ENCODE peak calls at places on chromosome 7, in ten cellular contexts. Z is suprapubic skin, A is HL-60, B is SK-N-SH, W is GM23338, N is HepG2, P is H1, L is upper lobe of left lung, M is HCT116, J is Panc1. F is an unnamed sample.

GRCh38 chr7:30463400-30464145 is 15.0 kb downstream of the NOD1 start:
- DNase-seq in Z (no peak), A (peak), B (no peak), W (no peak), N (no peak), P (no peak), L (no peak), M (no peak), J (no peak), F (no peak)

GRCh38 chr7:69184339-69184738 is 413.9 kb upstream of the AUTS2 start:
- DNase-seq in Z (no peak), A (no peak), B (no peak), W (no peak), N (no peak), P (no peak), L (no peak), M (no peak), J (no peak), F (no peak)

GRCh38 chr7:23383225-23383624 is 84.1 kb downstream of the MALSU1 start:
- DNase-seq in Z (no peak), A (no peak), B (no peak), W (no peak), N (no peak), P (no peak), L (no peak), M (no peak), J (no peak), F (no peak)

GRCh38 chr7:102119925-102120324 is 166.7 kb upstream of the SH2B2 start:
- DNase-seq in Z (no peak), A (no peak), B (no peak), W (no peak), N (no peak), P (no peak), L (no peak), M (no peak), J (no peak), F (no peak)

GRCh38 chr7:70553364-70553763 is 578.6 kb upstream of the GALNT17 start:
- DNase-seq in Z (no peak), A (no peak), B (no peak), W (no peak), N (no peak), P (no peak), L (peak), M (no peak), J (no peak), F (no peak)

GRCh38 chr7:7564323-7564780 is 2.3 kb upstream of the MIOS start:
- DNase-seq in Z (no peak), A (peak), B (no peak), W (no peak), N (no peak), P (no peak), L (no peak), M (peak), J (peak), F (no peak)

GRCh38 chr7:105521027-105521730 is 892 bp downstream of the PUS7 start:
- DNase-seq in Z (peak), A (peak), B (peak), W (peak), N (peak), P (peak), L (peak), M (no peak), J (no peak), F (peak)

GRCh38 chr7:101222275-101222830 is 4.4 kb downstream of the ZNHIT1 start:
- DNase-seq in Z (no peak), A (no peak), B (no peak), W (no peak), N (no peak), P (no peak), L (no peak), M (no peak), J (no peak), F (no peak)

GRCh38 chr7:151472644-151473380 is 32.9 kb upstream of the CRYGN start:
- DNase-seq in Z (no peak), A (no peak), B (no peak), W (no peak), N (no peak), P (no peak), L (no peak), M (no peak), J (no peak), F (no peak)

GRCh38 chr7:106284516-106285050 is at the start of gene NAMPT:
- DNase-seq in Z (no peak), A (peak), B (peak), W (peak), N (no peak), P (peak), L (peak), M (no peak), J (no peak), F (peak)

GRCh38 chr7:96734343-96734742 is 24.7 kb upstream of the SEM1 start:
- DNase-seq in Z (no peak), A (no peak), B (no peak), W (no peak), N (no peak), P (no peak), L (no peak), M (no peak), J (no peak), F (no peak)

GRCh38 chr7:104980969-104981670 is 32.9 kb upstream of the KMT2E start:
- DNase-seq in Z (no peak), A (peak), B (peak), W (peak), N (peak), P (no peak), L (no peak), M (peak), J (no peak), F (no peak)

GRCh38 chr7:42244828-42245227 is 7.8 kb upstream of the GLI3 start:
- DNase-seq in Z (no peak), A (no peak), B (no peak), W (no peak), N (no peak), P (no peak), L (no peak), M (no peak), J (no peak), F (no peak)

GRCh38 chr7:131919920-131920709 is 363.7 kb upstream of the PODXL start:
- DNase-seq in Z (peak), A (no peak), B (no peak), W (peak), N (no peak), P (no peak), L (no peak), M (no peak), J (no peak), F (no peak)

GRCh38 chr7:41699532-41699931 is 3.4 kb downstream of the INHBA start:
- DNase-seq in Z (no peak), A (no peak), B (no peak), W (peak), N (no peak), P (peak), L (peak), M (no peak), J (no peak), F (no peak)

GRCh38 chr7:74138334-74138867 is 35.8 kb upstream of the EIF4H start:
- DNase-seq in Z (no peak), A (no peak), B (no peak), W (peak), N (no peak), P (peak), L (no peak), M (no peak), J (no peak), F (no peak)

GRCh38 chr7:80249619-80250305 is 115.1 kb downstream of the GNAI1 start:
- DNase-seq in Z (no peak), A (no peak), B (no peak), W (no peak), N (no peak), P (no peak), L (no peak), M (no peak), J (no peak), F (no peak)

GRCh38 chr7:131225619-131226101 is 102.0 kb upstream of the MKLN1 start:
- DNase-seq in Z (no peak), A (no peak), B (no peak), W (no peak), N (peak), P (no peak), L (peak), M (no peak), J (no peak), F (peak)

GRCh38 chr7:149071641-149072437 is 18.7 kb downstream of the ZNF786 start:
- DNase-seq in Z (no peak), A (peak), B (peak), W (peak), N (no peak), P (peak), L (peak), M (peak), J (no peak), F (no peak)

GRCh38 chr7:122544463-122544862 is 154.5 kb downstream of the RNF133 start:
- DNase-seq in Z (no peak), A (peak), B (no peak), W (no peak), N (no peak), P (no peak), L (no peak), M (no peak), J (no peak), F (no peak)

GRCh38 chr7:151632750-151633515 is 113.2 kb upstream of the RHEB start:
- DNase-seq in Z (no peak), A (peak), B (no peak), W (peak), N (no peak), P (peak), L (peak), M (no peak), J (no peak), F (peak)

GRCh38 chr7:30471205-30471604 is 7.4 kb downstream of the NOD1 start:
- DNase-seq in Z (no peak), A (no peak), B (no peak), W (no peak), N (no peak), P (no peak), L (peak), M (no peak), J (no peak), F (no peak)

GRCh38 chr7:73829921-73830617 is 727 bp upstream of the CLDN4 start:
- DNase-seq in Z (no peak), A (no peak), B (no peak), W (no peak), N (peak), P (no peak), L (no peak), M (no peak), J (no peak), F (no peak)

GRCh38 chr7:51426163-51426562 is 109.6 kb upstream of the COBL start:
- DNase-seq in Z (no peak), A (no peak), B (no peak), W (peak), N (no peak), P (no peak), L (no peak), M (no peak), J (no peak), F (no peak)

GRCh38 chr7:112307506-112307905 is 101.0 kb downstream of the ZNF277 start:
- DNase-seq in Z (no peak), A (no peak), B (no peak), W (no peak), N (no peak), P (no peak), L (no peak), M (no peak), J (no peak), F (no peak)

GRCh38 chr7:130882396-130882795 is 148.4 kb upstream of the KLF14 start:
- DNase-seq in Z (no peak), A (no peak), B (no peak), W (no peak), N (no peak), P (peak), L (no peak), M (no peak), J (peak), F (no peak)

GRCh38 chr7:141335164-141335563 is 216.0 kb upstream of the AGK start:
- DNase-seq in Z (no peak), A (no peak), B (no peak), W (no peak), N (no peak), P (no peak), L (no peak), M (no peak), J (no peak), F (no peak)

GRCh38 chr7:82428186-82428961 is 15.2 kb downstream of the CACNA2D1 start:
- DNase-seq in Z (no peak), A (no peak), B (no peak), W (no peak), N (no peak), P (no peak), L (no peak), M (no peak), J (no peak), F (no peak)

GRCh38 chr7:130394421-130395188 is 14.3 kb downstream of the CPA1 start:
- DNase-seq in Z (no peak), A (peak), B (no peak), W (peak), N (no peak), P (no peak), L (no peak), M (no peak), J (no peak), F (no peak)

GRCh38 chr7:155136619-155137243 is 66.6 kb downstream of the HTR5A start:
- DNase-seq in Z (no peak), A (no peak), B (no peak), W (no peak), N (no peak), P (no peak), L (no peak), M (no peak), J (peak), F (no peak)

GRCh38 chr7:65809259-65809981 is 63.5 kb upstream of the VKORC1L1 start:
- DNase-seq in Z (no peak), A (no peak), B (no peak), W (no peak), N (no peak), P (no peak), L (no peak), M (no peak), J (no peak), F (no peak)

GRCh38 chr7:70051726-70052125 is 453.5 kb downstream of the AUTS2 start:
- DNase-seq in Z (no peak), A (no peak), B (no peak), W (no peak), N (no peak), P (no peak), L (no peak), M (no peak), J (no peak), F (no peak)

GRCh38 chr7:155107126-155107525 is 37.0 kb downstream of the HTR5A start:
- DNase-seq in Z (no peak), A (no peak), B (no peak), W (no peak), N (no peak), P (no peak), L (no peak), M (no peak), J (no peak), F (no peak)

GRCh38 chr7:81299711-81300110 is 380.9 kb upstream of the SEMA3C start:
- DNase-seq in Z (no peak), A (no peak), B (no peak), W (peak), N (no peak), P (no peak), L (no peak), M (no peak), J (no peak), F (no peak)

GRCh38 chr7:16649196-16649595 is 3.2 kb downstream of the BZW2 start:
- DNase-seq in Z (no peak), A (no peak), B (no peak), W (no peak), N (no peak), P (no peak), L (no peak), M (no peak), J (no peak), F (no peak)

GRCh38 chr7:43906327-43907010 is at the start of gene URGCP:
- DNase-seq in Z (no peak), A (peak), B (peak), W (peak), N (no peak), P (peak), L (peak), M (no peak), J (no peak), F (peak)
- TF ChIP-seq POLR2AphosphoS5 in Z (no peak), A (no peak), B (peak), W (peak), N (no peak), P (peak), L (no peak), M (peak), J (no peak), F (peak)

GRCh38 chr7:158704524-158705233 is at the start of gene NCAPG2:
- DNase-seq in Z (peak), A (peak), B (peak), W (peak), N (peak), P (peak), L (peak), M (peak), J (peak), F (peak)

GRCh38 chr7:158707610-158708009 is 3.0 kb upstream of the NCAPG2 start:
- DNase-seq in Z (no peak), A (no peak), B (no peak), W (peak), N (peak), P (peak), L (no peak), M (no peak), J (no peak), F (no peak)

GRCh38 chr7:158706710-158707590 is 2.3 kb upstream of the NCAPG2 start:
- DNase-seq in Z (no peak), A (no peak), B (no peak), W (no peak), N (no peak), P (no peak), L (no peak), M (no peak), J (no peak), F (no peak)

GRCh38 chr7:158705234-158705890 is 758 bp upstream of the NCAPG2 start:
- DNase-seq in Z (no peak), A (no peak), B (peak), W (peak), N (no peak), P (peak), L (no peak), M (no peak), J (no peak), F (no peak)

GRCh38 chr7:158706273-158706704 is 1.7 kb upstream of the NCAPG2 start:
- DNase-seq in Z (no peak), A (no peak), B (no peak), W (no peak), N (no peak), P (no peak), L (no peak), M (no peak), J (no peak), F (no peak)
- TF ChIP-seq CTCF in Z (no peak), A (no peak), B (no peak), W (no peak), N (no peak), P (no peak), L (no peak), M (no peak), J (no peak), F (no peak)

DNA sequence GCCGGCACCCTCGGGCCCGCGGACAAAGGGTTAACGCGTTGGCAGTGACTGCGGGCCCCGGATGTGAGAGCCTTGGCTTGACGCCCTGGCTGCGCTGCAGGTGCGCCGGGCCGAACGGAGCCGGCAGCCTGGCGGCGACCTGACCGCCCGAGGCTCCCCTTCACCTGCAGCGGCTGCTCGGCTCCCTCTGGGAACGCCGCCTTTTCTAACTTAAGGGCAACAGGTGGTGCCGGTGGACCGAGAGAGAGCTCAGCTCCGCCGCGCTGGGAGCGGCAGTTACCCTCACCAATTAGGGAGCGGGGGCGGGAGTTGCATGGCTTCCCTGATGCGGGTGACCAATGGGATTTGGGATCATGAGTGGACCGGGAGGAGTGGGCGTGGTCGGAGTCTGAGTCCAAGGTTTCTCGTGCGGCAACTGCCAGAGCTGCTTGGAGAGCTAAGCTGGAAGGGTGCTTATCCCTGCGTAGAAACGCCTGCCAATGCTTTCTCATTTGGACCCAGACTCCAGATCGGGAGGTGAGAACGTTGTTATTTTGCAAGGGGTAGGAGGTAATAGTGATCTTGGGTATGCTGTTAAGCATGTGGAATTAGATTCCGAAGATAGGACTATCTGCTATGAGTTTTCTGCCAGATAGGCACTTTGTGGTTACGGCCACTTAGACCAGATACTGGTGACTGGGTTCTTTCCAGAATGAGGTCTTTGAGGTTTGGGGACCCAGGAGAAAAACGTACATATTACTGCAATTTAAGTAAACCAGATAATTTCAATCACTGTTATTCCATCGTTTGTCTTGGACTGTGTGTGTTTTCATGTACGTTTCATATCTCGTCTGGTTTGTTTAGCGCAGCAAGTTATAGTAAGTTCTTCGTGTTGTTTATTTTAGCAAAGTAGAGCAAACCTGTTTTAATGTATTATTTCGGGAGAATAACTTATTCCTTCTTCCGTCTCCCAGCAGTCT is at the start of gene ARL4A:
- DNase-seq in Z (peak), A (peak), B (peak), W (peak), N (peak), P (peak), L (peak), M (peak), J (peak), F (peak)
- TF ChIP-seq POLR2AphosphoS5 in Z (peak), A (no peak), B (peak), W (peak), N (peak), P (peak), L (peak), M (peak), J (peak), F (peak)

GRCh38 chr7:108104324-108104723 is 25.8 kb downstream of the LAMB4 start:
- DNase-seq in Z (no peak), A (no peak), B (no peak), W (no peak), N (no peak), P (no peak), L (no peak), M (no peak), J (no peak), F (no peak)

GRCh38 chr7:108114117-108114841 is 15.9 kb downstream of the LAMB4 start:
- DNase-seq in Z (no peak), A (peak), B (no peak), W (peak), N (peak), P (peak), L (no peak), M (peak), J (no peak), F (no peak)

GRCh38 chr7:108112683-108113082 is 17.5 kb downstream of the LAMB4 start:
- DNase-seq in Z (no peak), A (no peak), B (no peak), W (no peak), N (no peak), P (no peak), L (no peak), M (no peak), J (no peak), F (no peak)

GRCh38 chr7:108108131-108108530 is 22.0 kb downstream of the LAMB4 start:
- DNase-seq in Z (no peak), A (no peak), B (no peak), W (no peak), N (no peak), P (no peak), L (no peak), M (no peak), J (no peak), F (no peak)

GRCh38 chr7:108109216-108109908 is 20.8 kb downstream of the LAMB4 start:
- DNase-seq in Z (no peak), A (peak), B (peak), W (peak), N (peak), P (no peak), L (no peak), M (peak), J (no peak), F (no peak)
- TF ChIP-seq CTCF in Z (no peak), A (peak), B (peak), W (peak), N (peak), P (peak), L (peak), M (peak), J (peak), F (peak)

F was measured in stomach.